ENCODE peak calls at places on chromosomes 16 and 17, in six cellular contexts. T, P, F, V, H and S are unnamed samples.
A peak's percentile ranks its signal among the peaks of the same experiment; 100 is the strongest.

GRCh38 chr16:86740817-86741799 is 162.8 kb downstream of the FOXL1 start:
- DNase-seq in T (no peak), P (no peak), F (peak; percentile 29), V (no peak), H (no peak), S (no peak)

GRCh38 chr17:67157732-67158639 is 87.0 kb downstream of the HELZ start:
- DNase-seq in T (peak; percentile 76), P (peak; percentile 2), F (peak; percentile 27), V (no peak), H (peak; percentile 75), S (peak; percentile 10)

GRCh38 chr17:2710075-2710803 is 1.3 kb downstream of the CLUH start:
- DNase-seq in T (peak; percentile 28), P (no peak), F (no peak), V (no peak), H (no peak), S (no peak)

GRCh38 chr16:61549332-61549731 is 486.9 kb downstream of the CDH8 start:
- DNase-seq in T (no peak), P (no peak), F (no peak), V (no peak), H (no peak), S (no peak)

GRCh38 chr17:68301438-68301959 is 10.2 kb downstream of the ARSG start:
- DNase-seq in T (no peak), P (no peak), F (no peak), V (no peak), H (no peak), S (no peak)

GRCh38 chr17:11705111-11705510 is 106.8 kb downstream of the DNAH9 start:
- DNase-seq in T (no peak), P (no peak), F (peak; percentile 69), V (no peak), H (no peak), S (no peak)

GRCh38 chr16:57143125-57143965 is 42.5 kb downstream of the PSME3IP1 start:
- DNase-seq in T (no peak), P (no peak), F (no peak), V (no peak), H (no peak), S (no peak)

GRCh38 chr16:80051040-80051439 is 450.5 kb upstream of the MAF start:
- DNase-seq in T (no peak), P (no peak), F (no peak), V (no peak), H (no peak), S (no peak)

GRCh38 chr17:19346351-19347255 is 15.9 kb downstream of the B9D1 start:
- DNase-seq in T (peak; percentile 74), P (no peak), F (peak; percentile 74), V (no peak), H (no peak), S (peak; percentile 23)

GRCh38 chr16:57479043-57479421 is 7.3 kb downstream of the DOK4 start:
- DNase-seq in T (no peak), P (no peak), F (no peak), V (peak; percentile 56), H (peak; percentile 64), S (no peak)

GRCh38 chr17:6508519-6509294 is 47.6 kb downstream of the PITPNM3 start:
- DNase-seq in T (no peak), P (no peak), F (no peak), V (no peak), H (no peak), S (no peak)

GRCh38 chr17:50986989-50987660 is 121.0 kb upstream of the TOB1 start:
- DNase-seq in T (no peak), P (no peak), F (no peak), V (no peak), H (no peak), S (no peak)

GRCh38 chr16:48172682-48173081 is 16.9 kb upstream of the ABCC12 start:
- DNase-seq in T (no peak), P (no peak), F (peak; percentile 53), V (no peak), H (no peak), S (no peak)

GRCh38 chr17:41308918-41309359 is at the start of gene KRTAP16-1:
- DNase-seq in T (no peak), P (no peak), F (no peak), V (no peak), H (no peak), S (no peak)

GRCh38 chr17:1486802-1487695 is 5.4 kb downstream of the MYO1C start:
- DNase-seq in T (peak; percentile 19), P (peak; percentile 40), F (no peak), V (peak; percentile 79), H (no peak), S (peak; percentile 68)

GRCh38 chr16:10694830-10695229 is at the start of gene TEKT5:
- DNase-seq in T (peak; percentile 16), P (no peak), F (no peak), V (no peak), H (no peak), S (no peak)

GRCh38 chr17:42459983-42460300 is 1.3 kb downstream of the ATP6V0A1 start:
- DNase-seq in T (peak; percentile 34), P (no peak), F (no peak), V (no peak), H (peak; percentile 32), S (no peak)

GRCh38 chr17:39090832-39091622 is 60.4 kb downstream of the PLXDC1 start:
- DNase-seq in T (no peak), P (no peak), F (no peak), V (no peak), H (no peak), S (no peak)

GRCh38 chr16:69626256-69626655 is 60.5 kb downstream of the NFAT5 start:
- DNase-seq in T (peak; percentile 42), P (no peak), F (no peak), V (no peak), H (no peak), S (no peak)

GRCh38 chr16:51132484-51132883 is 18.6 kb downstream of the SALL1 start:
- DNase-seq in T (no peak), P (no peak), F (peak; percentile 56), V (no peak), H (no peak), S (no peak)

DNA sequence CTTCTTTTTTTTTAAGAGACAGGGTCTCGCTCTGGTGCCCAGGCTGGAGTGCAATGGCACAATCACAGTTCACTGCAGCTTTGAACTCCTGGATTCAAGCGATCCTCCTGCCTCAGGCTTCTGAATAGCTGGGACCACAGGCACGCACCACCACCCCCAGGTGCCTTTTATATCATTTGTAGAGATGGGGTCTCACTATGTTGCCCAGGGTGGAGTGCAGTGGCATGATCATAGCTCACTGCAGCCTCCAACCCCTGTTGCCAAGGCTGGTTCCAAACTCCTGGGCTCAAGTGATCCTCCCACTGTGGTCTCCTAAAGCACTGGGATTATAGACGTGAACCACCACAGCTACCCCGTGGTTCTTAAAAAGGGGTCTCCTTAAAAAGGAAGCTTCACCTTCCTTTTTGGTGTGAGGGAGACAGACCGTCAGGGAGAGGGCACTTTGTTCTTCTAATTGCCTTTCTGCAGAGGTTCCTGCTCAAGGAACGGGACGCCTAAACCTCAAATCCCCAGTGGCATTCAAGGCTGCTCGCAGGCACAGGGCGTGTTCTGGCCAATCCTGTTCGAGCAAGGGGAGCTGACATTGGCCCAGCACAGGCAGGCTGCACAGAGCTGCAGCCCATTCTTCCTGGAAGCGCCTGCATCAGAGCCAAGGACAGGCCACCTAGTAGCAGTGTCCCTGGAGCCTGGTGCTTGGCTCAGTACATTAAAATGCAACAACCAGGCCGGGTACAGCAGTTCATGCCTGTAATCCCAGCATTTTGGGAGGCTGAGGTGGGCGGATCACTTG is 72.0 kb upstream of the CREBBP start:
- DNase-seq in T (no peak), P (no peak), F (no peak), V (no peak), H (no peak), S (no peak)
- TF ChIP-seq SIN3A in T (no peak), P (no peak), F (no peak), V (no peak), H (no peak), S (no peak)

GRCh38 chr17:70256751-70257150 is 87.4 kb downstream of the KCNJ2 start:
- DNase-seq in T (no peak), P (no peak), F (no peak), V (no peak), H (no peak), S (no peak)
- TF ChIP-seq YY1 in T (no peak), P (no peak), F (no peak), V (no peak), H (no peak), S (no peak)

GRCh38 chr17:7704601-7705268 is at the start of gene EFNB3:
- DNase-seq in T (no peak), P (no peak), F (no peak), V (peak; percentile 86), H (peak; percentile 93), S (no peak)
- TF ChIP-seq SIN3A in T (no peak), P (no peak), F (no peak), V (peak; percentile 82), H (no peak), S (no peak)

GRCh38 chr17:57424777-57425188 is 168.5 kb downstream of the MSI2 start:
- DNase-seq in T (no peak), P (no peak), F (peak; percentile 59), V (no peak), H (no peak), S (peak; percentile 85)
- TF ChIP-seq YY1 in T (no peak), P (no peak), F (no peak), V (no peak), H (no peak), S (peak; percentile 80)

DNA sequence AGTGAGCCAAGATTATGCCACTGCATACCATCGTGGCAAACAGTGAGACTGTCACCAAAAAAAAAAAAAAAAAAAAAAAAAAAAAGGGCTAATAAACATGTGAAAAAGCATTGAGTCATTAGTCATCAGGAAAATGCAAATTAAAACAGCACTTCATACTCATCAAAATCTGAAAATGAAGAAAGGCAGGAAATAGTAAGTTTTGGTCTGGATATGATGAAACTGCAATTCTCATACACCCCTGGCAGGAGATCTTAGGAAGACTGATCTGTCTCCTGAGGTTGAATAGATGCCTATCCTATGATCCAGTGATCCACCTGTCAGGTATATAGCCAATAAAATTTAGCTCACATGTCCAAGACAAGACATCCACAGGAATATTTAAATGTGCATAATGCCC is 212.7 kb downstream of the CPPED1 start:
- DNase-seq in T (no peak), P (no peak), F (no peak), V (no peak), H (no peak), S (no peak)
- TF ChIP-seq SIN3A in T (no peak), P (no peak), F (no peak), V (no peak), H (no peak), S (no peak)